ENCODE peak calls at places on chromosomes 5 and 9, in nine cellular contexts. E is IMR-90, D is endodermal cell, K is uterus, Y is choroid plexus epithelial cell, T is spleen, H is tibial nerve, J is mesenchymal stem cell, S is tibial artery. B is an unnamed sample.

GRCh38 chr5:137218471-137218870 is 280.7 kb downstream of the SPOCK1 start:
- DNase-seq in S (no peak), E (peak), Y (no peak), T (no peak), D (no peak), K (no peak), J (no peak), H (no peak), B (no peak)

GRCh38 chr9:89505048-89505447 is 7.1 kb upstream of the SEMA4D start:
- DNase-seq in D (no peak), T (no peak), S (no peak), E (no peak), J (no peak), H (no peak), Y (no peak), K (no peak), B (no peak)

GRCh38 chr9:126499005-126499910 is 114.5 kb upstream of the LMX1B start:
- DNase-seq in H (no peak), E (peak), S (no peak), D (peak), K (peak), J (peak), Y (peak), T (peak), B (no peak)

GRCh38 chr5:143738415-143739401 is 73.3 kb upstream of the HMHB1 start:
- DNase-seq in E (peak), J (no peak), H (no peak), S (no peak), T (no peak), D (no peak), K (no peak), Y (no peak), B (no peak)

GRCh38 chr9:131045300-131046092 is 36.5 kb downstream of the LAMC3 start:
- DNase-seq in J (no peak), E (no peak), Y (peak), K (no peak), S (no peak), D (no peak), H (no peak), T (no peak), B (no peak)

GRCh38 chr5:170275376-170275994 is 22.1 kb downstream of the LCP2 start:
- DNase-seq in S (no peak), T (no peak), H (no peak), Y (no peak), D (no peak), J (no peak), E (no peak), K (no peak), B (peak)

GRCh38 chr9:70484232-70485130 is 70.0 kb upstream of the KLF9 start:
- DNase-seq in H (peak), T (no peak), Y (peak), K (peak), E (peak), J (peak), S (no peak), D (peak), B (no peak)

GRCh38 chr9:80552931-80553330 is 981.2 kb downstream of the TLE4 start:
- DNase-seq in S (peak), D (no peak), Y (peak), T (no peak), K (peak), E (peak), H (peak), J (peak), B (no peak)

GRCh38 chr5:80275347-80275746 is 19.5 kb upstream of the SERINC5 start:
- DNase-seq in D (peak), S (no peak), T (no peak), H (no peak), E (peak), K (no peak), J (peak), Y (peak), B (no peak)

GRCh38 chr9:93452710-93453046 is 703 bp downstream of the FAM120AOS start:
- DNase-seq in Y (no peak), D (no peak), T (peak), E (no peak), K (no peak), H (no peak), S (no peak), J (no peak), B (no peak)

GRCh38 chr9:119094086-119094485 is 275.1 kb downstream of the BRINP1 start:
- DNase-seq in T (no peak), D (no peak), J (no peak), H (no peak), K (no peak), E (no peak), S (no peak), Y (peak), B (no peak)

GRCh38 chr9:93117924-93118862 is 15.9 kb downstream of the NINJ1 start:
- DNase-seq in K (peak), J (no peak), T (peak), Y (no peak), D (peak), H (no peak), E (no peak), S (peak), B (peak)

GRCh38 chr9:116391306-116391900 is 237.8 kb downstream of the PAPPA start:
- DNase-seq in H (no peak), J (peak), D (peak), Y (peak), T (no peak), K (no peak), E (peak), S (no peak), B (no peak)

GRCh38 chr5:13985736-13986418 is 41.4 kb upstream of the DNAH5 start:
- DNase-seq in H (no peak), T (no peak), J (peak), Y (peak), S (no peak), D (no peak), E (peak), K (no peak), B (no peak)

GRCh38 chr9:68759981-68760673 is 55.1 kb downstream of the PIP5K1B start:
- DNase-seq in K (no peak), J (no peak), E (no peak), H (no peak), D (no peak), T (no peak), S (no peak), Y (no peak), B (no peak)

GRCh38 chr9:134054891-134055811 is 12.7 kb downstream of the BRD3 start:
- DNase-seq in H (no peak), K (peak), Y (no peak), T (peak), S (peak), D (peak), J (no peak), E (no peak), B (peak)

GRCh38 chr9:136119259-136120118 is 814 bp upstream of the TMEM250 start:
- DNase-seq in H (no peak), E (peak), S (peak), J (peak), K (no peak), Y (peak), D (peak), T (no peak), B (no peak)

GRCh38 chr5:17378346-17378984 is 119.6 kb upstream of the TAF11L2 start:
- DNase-seq in K (no peak), E (peak), T (no peak), Y (peak), H (no peak), J (peak), S (no peak), D (no peak), B (no peak)

GRCh38 chr9:116501871-116502270 is 185.2 kb upstream of the TRIM32 start:
- DNase-seq in S (no peak), T (no peak), H (no peak), J (peak), Y (peak), D (no peak), K (no peak), E (peak), B (no peak)

GRCh38 chr5:132756542-132756941 is 9.3 kb downstream of the CCNI2 start:
- DNase-seq in E (no peak), J (no peak), H (no peak), K (no peak), D (peak), T (no peak), S (no peak), Y (no peak), B (no peak)

GRCh38 chr5:95591490-95591901 is 28.4 kb upstream of the GPR150 start:
- DNase-seq in J (peak), E (peak), Y (peak), T (no peak), S (no peak), D (no peak), K (no peak), H (no peak), B (no peak)

GRCh38 chr9:126031116-126031515 is 283.9 kb downstream of the PBX3 start:
- DNase-seq in S (no peak), D (no peak), J (no peak), E (no peak), Y (no peak), T (peak), H (no peak), K (no peak), B (no peak)

GRCh38 chr5:181053760-181054122 is 13.7 kb downstream of the BTNL9 start:
- DNase-seq in Y (no peak), T (no peak), J (no peak), H (no peak), S (no peak), D (no peak), K (no peak), E (no peak), B (no peak)

GRCh38 chr9:12544700-12545099 is 148.5 kb upstream of the TYRP1 start:
- DNase-seq in E (no peak), J (no peak), T (no peak), K (no peak), S (no peak), H (no peak), D (no peak), Y (no peak), B (no peak)

GRCh38 chr9:104606202-104606601 is 775 bp upstream of the OR13C2 start:
- DNase-seq in K (no peak), H (no peak), Y (peak), D (no peak), S (no peak), T (no peak), J (no peak), E (no peak), B (no peak)

GRCh38 chr5:114360816-114361723 is 800 bp upstream of the KCNN2 start:
- DNase-seq in J (peak), T (peak), E (peak), H (no peak), K (peak), D (peak), Y (no peak), S (no peak), B (no peak)

GRCh38 chr5:172064766-172065165 is 58.3 kb upstream of the FBXW11 start:
- DNase-seq in S (no peak), H (no peak), K (no peak), E (no peak), D (no peak), T (no peak), J (no peak), Y (no peak), B (no peak)

GRCh38 chr9:131273791-131274673 is 2.3 kb downstream of the FAM78A start:
- DNase-seq in T (peak), J (no peak), D (no peak), Y (no peak), K (no peak), S (no peak), H (no peak), E (no peak), B (no peak)

GRCh38 chr5:137833463-137833862 is 34.2 kb upstream of the MYOT start:
- DNase-seq in J (peak), Y (peak), T (no peak), E (peak), S (no peak), D (peak), H (no peak), K (peak), B (no peak)

GRCh38 chr5:172377856-172378255 is 76.5 kb downstream of the SH3PXD2B start:
- DNase-seq in T (no peak), E (no peak), D (no peak), Y (no peak), H (no peak), K (no peak), J (no peak), S (no peak), B (no peak)

GRCh38 chr5:80246995-80247729 is 8.7 kb downstream of the SERINC5 start:
- DNase-seq in D (peak), T (no peak), Y (peak), E (peak), J (peak), K (peak), H (peak), S (peak), B (peak)

GRCh38 chr5:145681686-145682085 is 153.5 kb downstream of the PRELID2 start:
- DNase-seq in D (peak), Y (peak), E (peak), T (no peak), K (peak), J (peak), H (peak), S (no peak), B (no peak)

GRCh38 chr5:144369001-144369400 is 198.3 kb downstream of the KCTD16 start:
- DNase-seq in J (no peak), H (no peak), T (no peak), Y (no peak), D (no peak), E (no peak), S (no peak), K (no peak), B (no peak)

GRCh38 chr9:78788101-78788500 is 491.2 kb downstream of the PSAT1 start:
- DNase-seq in J (peak), S (no peak), Y (peak), T (no peak), H (no peak), D (no peak), E (peak), K (no peak), B (no peak)

GRCh38 chr9:127968717-127969383 is 11.9 kb downstream of the EEIG1 start:
- DNase-seq in D (no peak), E (peak), J (peak), T (no peak), S (peak), Y (peak), H (no peak), K (peak), B (no peak)

GRCh38 chr9:127968046-127968445 is 12.7 kb downstream of the EEIG1 start:
- DNase-seq in K (peak), E (peak), T (peak), Y (peak), D (no peak), S (no peak), H (no peak), J (peak), B (no peak)

GRCh38 chr9:127971357-127972315 is 9.2 kb downstream of the EEIG1 start:
- DNase-seq in D (peak), E (no peak), T (no peak), Y (peak), J (peak), K (peak), H (no peak), S (no peak), B (no peak)

GRCh38 chr9:127972316-127972871 is 8.4 kb downstream of the EEIG1 start:
- DNase-seq in S (no peak), E (no peak), T (no peak), H (no peak), K (peak), J (peak), Y (no peak), D (peak), B (no peak)

GRCh38 chr9:127970401-127971313 is 10.1 kb downstream of the EEIG1 start:
- DNase-seq in H (no peak), S (no peak), T (peak), D (no peak), K (no peak), E (no peak), J (no peak), Y (peak), B (no peak)
- H3K4me3 ChIP-seq in H (no peak), S (no peak), T (peak), D (no peak), K (no peak), E (no peak), J (no peak), Y (no peak), B (no peak)

GRCh38 chr5:28561522-28561921 is 1523.1 kb upstream of the CDH9 start:
- DNase-seq in E (no peak), Y (no peak), S (no peak), H (no peak), J (no peak), D (no peak), K (no peak), T (no peak), B (no peak)

GRCh38 chr5:28567050-28567449 is 1528.7 kb upstream of the CDH9 start:
- DNase-seq in Y (no peak), K (no peak), H (no peak), S (no peak), J (no peak), T (no peak), E (no peak), D (no peak), B (no peak)
- H3K4me3 ChIP-seq in Y (no peak), K (no peak), H (no peak), S (no peak), J (no peak), T (no peak), E (no peak), D (no peak), B (no peak)

GRCh38 chr9:71671289-71671688 is 97.0 kb downstream of the CEMIP2 start:
- DNase-seq in H (no peak), J (no peak), S (no peak), Y (no peak), K (no peak), D (no peak), T (no peak), E (no peak), B (no peak)
- H3K4me3 ChIP-seq in H (no peak), J (no peak), S (no peak), Y (no peak), K (no peak), D (no peak), T (no peak), E (no peak), B (no peak)

GRCh38 chr5:77180167-77181081 is 30.1 kb upstream of the PDE8B start:
- DNase-seq in J (peak), Y (peak), S (peak), K (no peak), T (no peak), D (peak), E (no peak), H (no peak), B (peak)
- H3K4me3 ChIP-seq in J (peak), Y (peak), S (peak), K (peak), T (peak), D (peak), E (peak), H (peak), B (peak)

GRCh38 chr9:109317311-109317978 is 3.4 kb downstream of the EPB41L4B start:
- DNase-seq in K (no peak), S (no peak), Y (no peak), T (no peak), J (no peak), H (no peak), E (no peak), D (no peak), B (no peak)

GRCh38 chr9:109317979-109318671 is 2.7 kb downstream of the EPB41L4B start:
- DNase-seq in K (no peak), S (no peak), H (no peak), Y (no peak), J (no peak), T (no peak), E (no peak), D (peak), B (no peak)

GRCh38 chr9:109319631-109320233 is 1.1 kb downstream of the EPB41L4B start:
- DNase-seq in H (no peak), S (no peak), J (no peak), E (no peak), K (no peak), T (no peak), Y (no peak), D (peak), B (no peak)

GRCh38 chr9:109320338-109320733 is 523 bp downstream of the EPB41L4B start:
- DNase-seq in E (no peak), J (no peak), H (no peak), Y (no peak), D (no peak), S (no peak), T (no peak), K (no peak), B (no peak)

GRCh38 chr9:109319072-109319630 is 1.7 kb downstream of the EPB41L4B start:
- DNase-seq in D (peak), K (no peak), T (no peak), S (no peak), J (no peak), Y (no peak), E (no peak), H (no peak), B (no peak)
- H3K4me3 ChIP-seq in D (peak), K (no peak), T (no peak), S (no peak), J (no peak), Y (peak), E (no peak), H (peak), B (no peak)

DNA sequence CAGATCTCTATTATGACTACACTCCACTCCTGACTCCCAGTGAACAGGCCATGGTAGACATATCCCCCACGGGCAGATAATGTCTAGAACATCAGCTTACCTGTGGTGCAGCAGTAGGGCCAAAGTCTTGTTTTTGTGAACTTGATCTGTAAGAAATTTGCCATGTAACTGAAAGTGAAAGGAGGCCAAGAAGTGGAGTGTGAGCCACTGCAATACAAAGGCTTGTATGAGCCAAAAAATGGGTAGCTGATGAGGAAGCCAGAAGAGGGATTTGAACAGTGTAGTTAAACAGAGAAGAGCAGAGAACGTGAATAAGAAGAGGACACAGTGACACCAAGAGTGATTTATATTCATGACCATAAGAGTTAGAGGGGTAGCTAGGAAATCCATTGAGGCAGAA is 361.7 kb downstream of the DMRT2 start:
- DNase-seq in T (no peak), E (no peak), D (no peak), Y (no peak), S (no peak), K (no peak), J (no peak), H (no peak), B (no peak)
- H3K4me3 ChIP-seq in T (no peak), E (no peak), D (no peak), Y (no peak), S (no peak), K (no peak), J (no peak), H (no peak), B (no peak)

GRCh38 chr9:35158501-35159280 is 3.1 kb upstream of the UNC13B start:
- DNase-seq in J (no peak), K (no peak), T (no peak), Y (no peak), D (no peak), S (no peak), H (no peak), E (no peak), B (no peak)

GRCh38 chr9:35161713-35162604 is at the start of gene UNC13B:
- DNase-seq in K (peak), T (peak), S (peak), J (peak), Y (peak), D (peak), E (peak), H (peak), B (peak)

GRCh38 chr9:35164711-35165110 is 2.9 kb downstream of the UNC13B start:
- DNase-seq in H (no peak), S (no peak), J (peak), D (no peak), K (no peak), E (peak), T (no peak), Y (peak), B (no peak)

GRCh38 chr9:35162605-35163315 is 951 bp downstream of the UNC13B start:
- DNase-seq in D (no peak), T (no peak), J (peak), E (no peak), S (no peak), K (no peak), H (peak), Y (peak), B (no peak)

GRCh38 chr9:35163413-35163812 is 1.6 kb downstream of the UNC13B start:
- DNase-seq in H (no peak), S (no peak), K (no peak), Y (no peak), E (no peak), J (no peak), T (no peak), D (no peak), B (no peak)
- H3K4me3 ChIP-seq in H (no peak), S (peak), K (no peak), Y (no peak), E (no peak), J (peak), T (no peak), D (peak), B (no peak)

GRCh38 chr5:126854526-126855110 is 77.7 kb downstream of the LMNB1 start:
- DNase-seq in D (peak), T (no peak), E (no peak), H (no peak), Y (no peak), J (no peak), S (no peak), K (no peak), B (no peak)

GRCh38 chr5:126852916-126853315 is 76.0 kb downstream of the LMNB1 start:
- DNase-seq in Y (no peak), S (no peak), K (no peak), H (no peak), D (peak), E (no peak), T (no peak), J (no peak), B (no peak)

GRCh38 chr5:126849101-126849678 is 72.3 kb downstream of the LMNB1 start:
- DNase-seq in H (peak), K (peak), T (no peak), D (peak), S (no peak), E (peak), Y (peak), J (no peak), B (no peak)

GRCh38 chr5:126852104-126852531 is 75.2 kb downstream of the LMNB1 start:
- DNase-seq in H (peak), J (no peak), D (no peak), T (no peak), K (no peak), S (no peak), E (peak), Y (peak), B (no peak)

GRCh38 chr5:126851441-126852103 is 74.6 kb downstream of the LMNB1 start:
- DNase-seq in H (peak), Y (no peak), E (no peak), J (no peak), K (no peak), D (peak), S (peak), T (no peak), B (no peak)
- H3K4me3 ChIP-seq in H (no peak), Y (no peak), E (no peak), J (peak), K (no peak), D (no peak), S (no peak), T (no peak), B (no peak)

B was measured in ascending aorta.